ENCODE peak calls at places on chromosomes 12 and 14, in four cellular contexts. G is activated CD8-positive, alpha-beta memory T cell treated with anti-CD3 and anti-CD28 coated beads for 4 hours; A is D341Med; C is BE2C. X is an unnamed sample.

GRCh38 chr12:96986883-96987523 is 79.9 kb downstream of the NEDD1 start:
- DNase-seq in A (peak; percentile 40), G (no peak), C (no peak), X (no peak)

GRCh38 chr14:87508333-87508732 is 484.6 kb downstream of the GALC start:
- DNase-seq in G (no peak), C (no peak), A (no peak), X (no peak)

GRCh38 chr14:26966942-26967341 is 369.1 kb upstream of the NOVA1 start:
- DNase-seq in C (no peak), A (no peak), G (no peak), X (peak; percentile 1)

GRCh38 chr12:6370994-6371754 is 4.2 kb downstream of the SCNN1A start:
- DNase-seq in G (no peak), A (no peak), C (no peak), X (peak; percentile 88)

GRCh38 chr12:47797432-47797831 is 22.3 kb downstream of the HDAC7 start:
- DNase-seq in G (no peak), A (peak; percentile 64), C (peak; percentile 56), X (no peak)

GRCh38 chr14:65225299-65226159 is 123.2 kb upstream of the MAX start:
- DNase-seq in C (no peak), G (no peak), A (no peak), X (no peak)

GRCh38 chr12:99130808-99131538 is 485.9 kb downstream of the APAF1 start:
- DNase-seq in A (no peak), C (no peak), G (no peak), X (no peak)

GRCh38 chr14:77579065-77579464 is 37.4 kb downstream of the SPTLC2 start:
- DNase-seq in A (no peak), C (no peak), G (no peak), X (no peak)

GRCh38 chr12:12983420-12984035 is 16.5 kb downstream of the HEBP1 start:
- DNase-seq in C (peak; percentile 20), A (peak; percentile 66), G (no peak), X (peak; percentile 67)

GRCh38 chr14:35340616-35341453 is 48.7 kb downstream of the PSMA6 start:
- DNase-seq in A (peak; percentile 36), C (no peak), G (no peak), X (no peak)

GRCh38 chr12:52296572-52297215 is 5.4 kb upstream of the KRT81 start:
- DNase-seq in A (no peak), G (no peak), C (peak; percentile 2), X (no peak)

GRCh38 chr12:5073838-5074237 is 30.2 kb downstream of the KCNA5 start:
- DNase-seq in C (no peak), G (no peak), A (no peak), X (no peak)

GRCh38 chr14:89382487-89383170 is 34.4 kb downstream of the FOXN3 start:
- DNase-seq in A (no peak), C (no peak), G (no peak), X (no peak)